ENCODE peak calls at places on chromosomes 12 and 14, in five cellular contexts. R is BE2C, V is body of pancreas, Y is neuronal stem cell, F is colonic mucosa. G is an unnamed sample.

GRCh38 chr14:54252072-54252730 is 144.6 kb upstream of the CDKN3 start:
- DNase-seq in F (no peak), R (no peak), Y (no peak), V (no peak), G (peak; percentile 51)

GRCh38 chr12:31928246-31929139 is 30.7 kb upstream of the RESF1 start:
- DNase-seq in Y (no peak), R (no peak), F (no peak), V (no peak), G (no peak)

GRCh38 chr14:98714604-98715003 is 557.4 kb downstream of the BCL11B start:
- DNase-seq in V (no peak), R (no peak), Y (no peak), F (no peak), G (no peak)

GRCh38 chr14:81311128-81311527 is 89.0 kb downstream of the STON2 start:
- DNase-seq in Y (no peak), F (no peak), V (no peak), R (no peak), G (no peak)

GRCh38 chr14:55650992-55651391 is 71.0 kb downstream of the KTN1 start:
- DNase-seq in V (no peak), F (no peak), R (no peak), Y (no peak), G (no peak)

GRCh38 chr12:27852742-27853141 is 72.7 kb upstream of the MANSC4 start:
- DNase-seq in V (no peak), F (no peak), R (no peak), Y (no peak), G (no peak)

GRCh38 chr14:79665556-79665955 is 545.7 kb downstream of the DIO2 start:
- DNase-seq in Y (no peak), R (no peak), F (no peak), V (no peak), G (no peak)

GRCh38 chr12:117686911-117687377 is 281.8 kb downstream of the KSR2 start:
- DNase-seq in R (peak; percentile 18), F (peak; percentile 23), V (peak; percentile 21), Y (no peak), G (peak; percentile 17)

GRCh38 chr14:55512421-55512820 is 67.6 kb upstream of the KTN1 start:
- DNase-seq in V (no peak), F (no peak), Y (no peak), R (no peak), G (no peak)

GRCh38 chr12:38875571-38876228 is 29.7 kb downstream of the CPNE8 start:
- DNase-seq in R (peak; percentile 26), Y (no peak), F (no peak), V (no peak), G (no peak)

GRCh38 chr12:11348439-11348838 is 38.2 kb upstream of the PRB4 start:
- DNase-seq in F (no peak), V (no peak), R (no peak), Y (no peak), G (no peak)

GRCh38 chr12:127445583-127445982 is 821.4 kb upstream of the TMEM132C start:
- DNase-seq in Y (no peak), V (no peak), R (no peak), F (no peak), G (no peak)

GRCh38 chr12:57726151-57726883 is 12.2 kb downstream of the AGAP2 start:
- DNase-seq in R (peak; percentile 95), F (peak; percentile 88), V (peak; percentile 88), Y (peak; percentile 78), G (peak; percentile 100)

GRCh38 chr14:93317836-93318807 is 14.7 kb downstream of the BTBD7 start:
- DNase-seq in Y (no peak), V (no peak), F (no peak), R (no peak), G (no peak)

GRCh38 chr12:110619534-110619953 is 5.6 kb downstream of the TCTN1 start:
- DNase-seq in V (no peak), R (no peak), F (no peak), Y (no peak), G (no peak)

GRCh38 chr12:121060149-121061001 is 21.3 kb upstream of the OASL start:
- DNase-seq in F (peak; percentile 29), R (no peak), Y (peak; percentile 29), V (no peak), G (peak; percentile 12)

GRCh38 chr12:106341086-106341879 is 16.3 kb upstream of the POLR3B start:
- DNase-seq in F (no peak), V (no peak), Y (no peak), R (no peak), G (peak; percentile 13)

GRCh38 chr14:43548368-43548767 is 958.7 kb downstream of the FSCB start:
- DNase-seq in F (no peak), Y (no peak), R (no peak), V (no peak), G (no peak)

GRCh38 chr14:48703728-48704467 is 882.3 kb downstream of the RPS29 start:
- DNase-seq in Y (no peak), R (no peak), F (no peak), V (no peak), G (no peak)

GRCh38 chr12:3352230-3352629 is 138.8 kb upstream of the PRMT8 start:
- DNase-seq in Y (no peak), R (no peak), V (no peak), F (no peak), G (no peak)

GRCh38 chr14:105629886-105630215 is 103.5 kb downstream of the TMEM121 start:
- DNase-seq in V (no peak), R (no peak), F (no peak), Y (no peak), G (no peak)

GRCh38 chr12:104054681-104055346 is 4.8 kb upstream of the GLT8D2 start:
- DNase-seq in Y (no peak), F (no peak), V (no peak), R (no peak), G (no peak)

GRCh38 chr12:97404549-97404948 is 58.1 kb upstream of the RMST start:
- DNase-seq in R (peak; percentile 16), F (peak; percentile 20), Y (peak; percentile 38), V (peak; percentile 47), G (peak; percentile 31)

GRCh38 chr14:104280902-104281767 is 142.7 kb downstream of the KIF26A start:
- DNase-seq in F (no peak), V (peak; percentile 6), Y (no peak), R (peak; percentile 6), G (no peak)

DNA sequence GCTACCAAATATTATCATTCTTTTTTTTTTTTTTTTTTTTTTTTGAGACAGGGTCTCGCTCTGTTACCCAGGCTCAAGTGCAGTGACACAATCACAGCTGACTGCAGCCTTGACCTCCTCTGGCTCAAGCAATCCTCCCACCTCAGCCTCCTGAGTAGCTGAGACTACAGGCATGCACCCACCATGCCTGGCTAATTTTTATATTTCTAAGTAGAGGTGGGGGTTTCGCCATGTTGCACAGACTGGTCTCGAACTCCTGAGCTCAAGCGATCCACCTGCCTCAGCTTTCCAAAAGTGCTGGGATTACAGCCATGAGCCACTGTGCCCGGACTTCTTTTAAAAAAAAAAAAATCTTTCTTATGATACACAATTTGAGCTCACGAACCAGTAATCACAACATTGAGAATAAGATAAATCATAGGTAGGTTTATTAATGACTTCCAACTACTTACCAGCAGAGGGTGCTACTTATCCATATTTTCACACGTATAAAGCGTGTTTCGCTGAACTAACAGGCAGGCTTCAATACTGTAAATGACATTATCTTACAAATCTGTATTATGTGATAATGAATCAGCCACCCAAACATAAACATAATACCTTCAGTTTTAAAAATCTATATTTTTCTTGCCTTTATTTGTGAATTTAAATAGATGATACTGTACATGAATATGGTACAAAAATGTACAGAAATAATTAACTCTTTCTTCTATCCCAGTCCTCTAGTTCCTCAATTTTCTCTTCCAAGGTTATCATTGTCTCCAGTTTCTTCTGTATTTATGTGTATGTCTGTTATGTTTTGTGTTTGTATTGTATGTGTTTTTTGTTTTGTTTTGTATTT is 42.5 kb upstream of the BCAT1 start:
- DNase-seq in V (no peak), R (no peak), F (no peak), Y (peak; percentile 27), G (no peak)
- H3K4me3 ChIP-seq in V (no peak overlapping the region), R (no peak overlapping the region), F (no peak overlapping the region), Y (no peak overlapping the region), G (no peak overlapping the region)

DNA sequence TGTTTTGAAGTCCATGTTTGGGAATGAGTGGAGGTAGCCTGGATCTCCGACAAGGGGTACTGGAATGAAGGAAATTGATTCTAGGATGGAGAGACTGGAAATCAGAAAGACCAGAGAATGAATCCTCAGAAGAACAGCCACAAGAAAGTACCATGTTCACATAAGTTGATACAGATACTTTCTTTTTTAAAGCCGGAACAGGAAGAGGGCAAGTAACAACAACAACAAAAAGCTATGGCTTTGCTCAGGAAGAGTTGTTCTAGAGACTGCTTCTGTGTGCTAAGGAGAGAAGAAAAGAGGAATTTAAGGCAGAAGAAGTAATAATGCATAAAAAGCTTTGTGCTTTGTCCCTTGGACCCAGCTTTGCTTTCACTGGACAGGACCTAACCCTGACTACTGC is 6.2 kb downstream of the TC2N start:
- DNase-seq in V (no peak), R (no peak), Y (no peak), F (no peak), G (no peak)
- H3K4me3 ChIP-seq in V (no peak overlapping the region), R (no peak overlapping the region), Y (no peak overlapping the region), F (no peak overlapping the region), G (no peak overlapping the region)

DNA sequence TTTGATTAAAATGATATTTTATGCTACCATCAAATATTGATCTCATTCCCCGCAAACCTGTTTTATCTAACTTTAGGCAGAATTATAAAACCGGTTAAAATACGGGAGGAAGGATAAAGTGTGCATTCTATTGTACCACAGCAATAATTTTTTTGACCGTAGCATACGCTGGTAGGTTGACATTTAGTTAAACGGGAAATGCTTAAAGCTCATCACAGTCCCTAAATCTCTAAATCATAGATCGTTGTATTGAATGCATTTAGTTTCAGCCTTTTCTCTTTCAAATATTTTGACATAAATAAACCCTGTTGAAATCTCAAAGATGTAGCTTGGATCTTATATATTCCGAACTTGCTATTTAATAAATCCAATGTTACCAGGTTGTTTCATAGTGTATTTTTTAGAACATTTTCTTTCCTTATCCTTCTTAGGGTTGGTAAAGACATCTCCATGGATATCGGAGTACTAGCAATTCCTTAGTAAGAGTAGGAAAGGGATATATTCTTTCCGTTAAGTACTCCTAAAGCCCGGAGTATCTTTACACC is 811 bp downstream of the CLEC2B start:
- DNase-seq in F (no peak), V (no peak), R (no peak), Y (no peak), G (no peak)
- H3K4me3 ChIP-seq in F (peak overlapping the region; percentile 23), V (no peak overlapping the region), R (no peak overlapping the region), Y (no peak overlapping the region), G (no peak overlapping the region)

GRCh38 chr12:116600959-116601358 is 41.8 kb downstream of the MAP1LC3B2 start:
- DNase-seq in Y (no peak), F (no peak), R (no peak), V (no peak), G (no peak)

GRCh38 chr12:116597886-116598285 is 38.7 kb downstream of the MAP1LC3B2 start:
- DNase-seq in Y (no peak), R (no peak), F (no peak), V (no peak), G (no peak)

GRCh38 chr12:116599285-116600122 is 40.3 kb downstream of the MAP1LC3B2 start:
- DNase-seq in V (peak; percentile 84), R (peak; percentile 80), F (peak; percentile 89), Y (peak; percentile 58), G (peak; percentile 79)

GRCh38 chr12:116601524-116601923 is 42.3 kb downstream of the MAP1LC3B2 start:
- DNase-seq in Y (no peak), R (no peak), F (no peak), V (no peak), G (peak; percentile 41)

GRCh38 chr12:116598341-116599284 is 39.4 kb downstream of the MAP1LC3B2 start:
- DNase-seq in R (no peak), F (peak; percentile 35), Y (no peak), V (no peak), G (no peak)
- H3K4me3 ChIP-seq in R (no peak overlapping the region), F (no peak overlapping the region), Y (no peak overlapping the region), V (no peak overlapping the region), G (peak overlapping the region; percentile 60)

G was measured in SJCRH30.